ENCODE peak calls at places on chromosome 11, in nine cellular contexts. S is GM12865, Z is psoas muscle, F is Peyer's patch, O is glutamatergic neuron, V is activated B cell treated with CpG ODN at 0.5 μM for 24 hours, R is progenitor cell of endocrine pancreas, I is BJ, Y is HFFc6. J is an unnamed sample.

GRCh38 chr11:125279680-125280079 is 115.1 kb downstream of the PKNOX2 start:
- DNase-seq in O (no peak), I (no peak), V (no peak), Z (no peak), S (no peak), Y (no peak), F (no peak), R (no peak), J (no peak)

GRCh38 chr11:7851391-7851790 is 54.6 kb upstream of the OR5P2 start:
- DNase-seq in Z (no peak), V (no peak), I (no peak), O (no peak), Y (no peak), S (peak), R (no peak), F (no peak), J (no peak)

GRCh38 chr11:83521647-83522596 is 235.8 kb upstream of the CCDC90B start:
- DNase-seq in Y (peak), R (no peak), O (no peak), Z (no peak), S (peak), V (no peak), F (no peak), I (no peak), J (no peak)

GRCh38 chr11:108117746-108118371 is 3.5 kb upstream of the ACAT1 start:
- DNase-seq in F (no peak), O (no peak), S (peak), I (no peak), R (no peak), V (no peak), Y (peak), Z (no peak), J (no peak)

GRCh38 chr11:125649465-125650166 is 24.7 kb downstream of the CHEK1 start:
- DNase-seq in R (no peak), I (no peak), Z (no peak), S (no peak), F (no peak), V (no peak), Y (no peak), O (no peak), J (no peak)

GRCh38 chr11:18567081-18567480 is 21.5 kb downstream of the UEVLD start:
- DNase-seq in Y (peak), Z (no peak), F (no peak), O (no peak), R (no peak), S (no peak), V (no peak), I (no peak), J (no peak)

GRCh38 chr11:115501895-115502589 is 2.2 kb downstream of the CADM1 start:
- DNase-seq in Z (no peak), I (no peak), Y (no peak), F (no peak), S (peak), R (no peak), V (no peak), O (no peak), J (no peak)

GRCh38 chr11:95925011-95925410 is 1.1 kb upstream of the MTMR2 start:
- DNase-seq in I (no peak), Z (no peak), R (no peak), O (no peak), F (no peak), Y (no peak), V (no peak), S (no peak), J (no peak)

GRCh38 chr11:129947474-129947873 is 52.1 kb upstream of the NFRKB start:
- DNase-seq in Y (no peak), S (no peak), Z (no peak), V (no peak), F (no peak), R (no peak), O (no peak), I (no peak), J (no peak)

GRCh38 chr11:2805388-2806057 is 80.1 kb downstream of the CDKN1C start:
- DNase-seq in S (no peak), R (peak), V (no peak), Z (peak), I (no peak), Y (no peak), O (no peak), F (peak), J (no peak)

GRCh38 chr11:14357843-14358728 is 897 bp downstream of the RRAS2 start:
- DNase-seq in Y (peak), V (peak), F (peak), O (peak), Z (peak), S (peak), R (peak), I (no peak), J (peak)

GRCh38 chr11:6320411-6321207 is at the start of gene CAVIN3:
- DNase-seq in I (peak), S (peak), Y (peak), R (peak), O (peak), Z (peak), V (no peak), F (peak), J (peak)

GRCh38 chr11:18650859-18651557 is 16.9 kb upstream of the SPTY2D1 start:
- DNase-seq in S (peak), F (peak), O (peak), V (no peak), R (no peak), Z (no peak), Y (peak), I (no peak), J (no peak)

GRCh38 chr11:69923196-69923595 is 104.0 kb upstream of the FGF3 start:
- DNase-seq in F (no peak), R (no peak), I (no peak), O (peak), Z (no peak), V (no peak), S (no peak), Y (no peak), J (no peak)

GRCh38 chr11:26928636-26929035 is 65.3 kb upstream of the FIBIN start:
- DNase-seq in Z (no peak), O (no peak), I (no peak), Y (no peak), F (no peak), R (no peak), V (no peak), S (no peak), J (no peak)

GRCh38 chr11:94558468-94558867 is 8.7 kb upstream of the PIWIL4 start:
- DNase-seq in I (no peak), F (no peak), V (no peak), S (no peak), Y (no peak), Z (no peak), R (no peak), O (no peak), J (no peak)

GRCh38 chr11:4181780-4182721 is 87.5 kb downstream of the RRM1 start:
- DNase-seq in R (peak), O (peak), Y (peak), V (no peak), Z (no peak), S (peak), F (no peak), I (no peak), J (peak)

GRCh38 chr11:65113361-65113756 is 1.7 kb downstream of the TM7SF2 start:
- DNase-seq in I (no peak), S (no peak), Z (no peak), F (no peak), Y (no peak), O (no peak), V (no peak), R (no peak), J (no peak)

GRCh38 chr11:75308116-75308515 is 43.3 kb downstream of the ARRB1 start:
- DNase-seq in V (no peak), I (no peak), F (no peak), Z (peak), O (no peak), R (no peak), S (no peak), Y (no peak), J (no peak)

GRCh38 chr11:68650801-68651200 is 33.5 kb upstream of the GAL start:
- DNase-seq in S (no peak), O (peak), R (no peak), I (no peak), F (no peak), Z (no peak), Y (no peak), V (no peak), J (no peak)

GRCh38 chr11:128341280-128341679 is 246.1 kb downstream of the ETS1 start:
- DNase-seq in F (peak), Y (no peak), O (no peak), S (no peak), I (no peak), Z (no peak), R (no peak), V (no peak), J (no peak)

GRCh38 chr11:114307524-114308203 is 11.5 kb downstream of the NNMT start:
- DNase-seq in I (peak), V (no peak), Y (peak), S (no peak), R (no peak), Z (peak), F (no peak), O (no peak), J (peak)

GRCh38 chr11:83836883-83837654 is 550.9 kb upstream of the CCDC90B start:
- DNase-seq in Z (peak), R (peak), I (no peak), O (peak), Y (peak), V (no peak), F (no peak), S (peak), J (no peak)

GRCh38 chr11:76638267-76639197 is 32.0 kb downstream of the LRRC32 start:
- DNase-seq in V (no peak), Y (no peak), F (peak), R (no peak), S (no peak), O (no peak), I (no peak), Z (no peak), J (no peak)

GRCh38 chr11:121589946-121590537 is 137.3 kb upstream of the SORL1-AS1 start:
- DNase-seq in F (peak), I (no peak), S (peak), R (no peak), Y (no peak), O (no peak), Z (no peak), V (peak), J (no peak)

GRCh38 chr11:7577226-7577882 is 63.6 kb downstream of the PPFIBP2 start:
- DNase-seq in Z (peak), Y (peak), V (no peak), R (no peak), I (no peak), S (no peak), F (no peak), O (no peak), J (peak)

GRCh38 chr11:113184498-113184897 is 129.9 kb upstream of the TTC12 start:
- DNase-seq in Z (no peak), I (peak), F (no peak), Y (peak), O (no peak), R (no peak), S (no peak), V (no peak), J (no peak)

GRCh38 chr11:83480251-83480650 is 194.1 kb upstream of the CCDC90B start:
- DNase-seq in S (no peak), I (no peak), V (no peak), Z (no peak), F (no peak), O (no peak), R (no peak), Y (no peak), J (no peak)

GRCh38 chr11:38278457-38279141 is 1680.6 kb upstream of the RAG2 start:
- DNase-seq in Z (no peak), O (no peak), R (no peak), V (no peak), S (no peak), F (no peak), I (no peak), Y (no peak), J (no peak)

GRCh38 chr11:96161271-96162089 is 181.5 kb downstream of the MAML2 start:
- DNase-seq in S (no peak), V (no peak), F (no peak), O (no peak), R (no peak), I (no peak), Y (peak), Z (no peak), J (no peak)

GRCh38 chr11:120112174-120112796 is 25.6 kb downstream of the TRIM29 start:
- DNase-seq in O (no peak), V (no peak), F (no peak), I (no peak), Y (no peak), S (no peak), R (no peak), Z (no peak), J (no peak)

GRCh38 chr11:120117991-120118390 is 19.9 kb downstream of the TRIM29 start:
- DNase-seq in V (no peak), F (no peak), S (no peak), Y (no peak), R (no peak), Z (no peak), O (no peak), I (no peak), J (no peak)

GRCh38 chr11:120119121-120119520 is 18.8 kb downstream of the TRIM29 start:
- DNase-seq in S (no peak), O (no peak), F (no peak), Z (no peak), I (no peak), R (no peak), V (no peak), Y (no peak), J (no peak)

GRCh38 chr11:120116966-120117365 is 20.9 kb downstream of the TRIM29 start:
- DNase-seq in Y (no peak), S (no peak), Z (no peak), R (no peak), I (no peak), O (no peak), V (no peak), F (no peak), J (no peak)

GRCh38 chr11:120115272-120116000 is 22.5 kb downstream of the TRIM29 start:
- DNase-seq in S (no peak), Y (no peak), V (no peak), R (no peak), I (no peak), Z (no peak), O (no peak), F (no peak), J (no peak)
- TF ChIP-seq CTCF in S (no peak), Y (peak), V (no peak), R (peak), I (peak), Z (no peak), O (no peak), F (no peak), J (no peak)

DNA sequence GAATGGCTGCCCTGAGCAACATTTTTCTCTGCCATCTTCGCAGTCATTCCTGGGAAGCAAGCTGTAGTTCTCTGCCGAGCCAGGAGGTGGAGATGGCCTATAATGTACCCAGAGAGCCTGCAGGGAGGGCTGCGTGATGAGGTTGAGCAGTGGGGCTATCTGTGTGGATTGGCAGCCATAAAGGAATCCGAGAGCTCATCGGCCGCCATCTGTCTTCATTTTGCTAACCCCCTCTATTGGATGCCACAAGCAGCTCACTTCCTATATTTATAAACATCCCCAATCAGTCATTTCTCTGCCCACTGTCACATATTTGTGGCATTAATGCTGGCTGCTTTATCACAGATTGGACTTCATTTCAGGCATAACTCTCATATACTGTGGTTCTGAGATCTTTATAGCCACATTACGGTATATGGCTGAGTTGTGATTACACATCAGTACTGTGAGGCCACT is 209.5 kb downstream of the NTM start:
- DNase-seq in V (no peak), I (no peak), S (peak), O (peak), Y (peak), F (no peak), R (no peak), Z (peak), J (no peak)
- TF ChIP-seq CTCF in V (no peak), I (peak), S (peak), O (peak), Y (peak), F (no peak), R (peak), Z (peak), J (peak)

DNA sequence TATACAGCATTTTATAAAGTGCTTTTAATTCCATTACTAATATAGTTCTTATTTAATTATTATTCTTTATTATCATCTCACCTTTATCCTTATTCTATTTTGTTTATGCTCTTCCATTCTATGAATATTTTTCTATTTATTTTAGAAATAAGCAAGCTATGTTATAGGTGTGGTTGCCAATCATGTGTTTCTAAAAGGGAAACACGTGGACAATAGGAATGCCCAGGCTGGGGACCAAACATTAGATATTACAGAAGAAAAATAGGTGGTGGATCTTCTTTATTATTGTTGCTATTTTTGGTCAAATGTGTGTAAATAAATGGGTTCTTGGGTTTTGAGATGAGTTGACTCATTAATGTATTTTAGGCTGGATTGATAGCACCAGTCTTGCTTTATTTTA is 438.3 kb downstream of the RAB38 start:
- DNase-seq in S (no peak), V (no peak), F (no peak), I (no peak), Z (no peak), Y (no peak), O (no peak), R (no peak), J (no peak)
- TF ChIP-seq CTCF in S (no peak), V (no peak), F (no peak), I (no peak), Z (no peak), Y (no peak), O (no peak), R (no peak), J (no peak)

GRCh38 chr11:134275534-134276395 is at the start of gene GLB1L3:
- DNase-seq in F (peak), R (peak), Z (no peak), S (peak), I (no peak), Y (no peak), O (peak), V (peak), J (no peak)
- TF ChIP-seq CTCF in F (no peak), R (peak), Z (no peak), S (peak), I (peak), Y (peak), O (no peak), V (no peak), J (peak)

GRCh38 chr11:32151036-32151435 is 60.2 kb downstream of the RCN1 start:
- DNase-seq in V (no peak), F (no peak), S (no peak), O (no peak), Y (no peak), I (no peak), Z (no peak), R (no peak), J (no peak)

GRCh38 chr11:32149748-32150147 is 58.9 kb downstream of the RCN1 start:
- DNase-seq in F (no peak), O (no peak), S (no peak), I (no peak), Y (no peak), Z (no peak), R (no peak), V (no peak), J (no peak)

GRCh38 chr11:32152821-32153220 is 61.9 kb downstream of the RCN1 start:
- DNase-seq in I (no peak), Z (no peak), R (no peak), S (no peak), F (no peak), O (no peak), V (no peak), Y (no peak), J (no peak)

GRCh38 chr11:32153747-32154146 is 62.9 kb downstream of the RCN1 start:
- DNase-seq in I (no peak), O (no peak), V (no peak), S (peak), R (no peak), F (no peak), Y (no peak), Z (no peak), J (no peak)

GRCh38 chr11:32154275-32154674 is 63.4 kb downstream of the RCN1 start:
- DNase-seq in Y (peak), F (no peak), O (no peak), Z (no peak), V (no peak), S (peak), I (no peak), R (no peak), J (no peak)
- TF ChIP-seq CTCF in Y (peak), F (no peak), O (no peak), Z (no peak), V (no peak), S (peak), I (peak), R (peak), J (no peak)

DNA sequence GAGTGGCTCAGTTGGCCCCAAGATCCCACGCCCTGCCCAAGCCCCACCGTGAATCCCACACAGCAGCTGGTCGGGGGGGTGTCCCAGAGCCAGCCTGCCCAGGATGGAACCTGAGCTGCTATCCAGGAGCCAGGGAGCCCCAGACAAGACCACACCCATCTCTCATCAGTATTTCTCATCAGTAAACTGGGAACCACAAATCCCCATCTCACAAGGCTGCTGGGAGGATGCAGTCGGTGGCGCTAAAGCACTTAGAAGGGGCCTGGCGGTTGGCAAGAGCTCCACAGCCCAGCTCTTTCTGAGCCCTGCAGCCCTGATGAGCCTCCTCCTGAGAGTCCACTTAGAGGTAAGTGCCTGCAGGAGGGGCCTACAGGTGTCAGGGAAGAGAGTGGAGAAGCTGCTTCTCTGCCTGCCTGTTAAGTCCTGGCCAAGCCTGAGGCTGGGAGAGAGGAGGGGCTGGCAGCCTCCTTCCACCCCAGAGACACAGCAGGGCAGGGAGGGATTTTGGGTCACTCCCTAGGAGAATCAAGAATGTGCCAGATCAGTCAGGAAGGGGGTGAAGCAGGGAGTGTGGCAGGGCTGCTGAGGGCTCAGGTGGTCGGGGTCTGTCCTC is 6.1 kb downstream of the FADS3 start:
- DNase-seq in R (no peak), V (no peak), I (no peak), F (no peak), S (no peak), Y (no peak), O (no peak), Z (no peak), J (no peak)
- TF ChIP-seq CTCF in R (no peak), V (no peak), I (no peak), F (no peak), S (no peak), Y (no peak), O (no peak), Z (no peak), J (no peak)